ENCODE peak calls at places on chromosomes 11 and 22, in nine cellular contexts. One of them, this sample, is unnamed.

GRCh38 chr22:50243704-50244419 is 961 bp downstream of the TUBGCP6 start:
- DNase-seq in suprapubic skin: no peak
- DNase-seq in A549: no peak
- DNase-seq in OCI-LY7: no peak
- DNase-seq in neural progenitor cell: no peak
- DNase-seq in cardiac muscle cell: no peak
- DNase-seq in fibroblast of the aortic adventitia: peak
- DNase-seq in mammary epithelial cell: no peak
- DNase-seq in keratinocyte: no peak
- DNase-seq in this sample: no peak

GRCh38 chr11:108370990-108371389 is 96.3 kb downstream of the C11orf65 start:
- DNase-seq in suprapubic skin: no peak
- DNase-seq in cardiac muscle cell: no peak
- DNase-seq in fibroblast of the aortic adventitia: no peak
- DNase-seq in OCI-LY7: no peak
- DNase-seq in mammary epithelial cell: no peak
- DNase-seq in keratinocyte: no peak
- DNase-seq in A549: no peak
- DNase-seq in neural progenitor cell: no peak
- DNase-seq in this sample: no peak

GRCh38 chr11:121802542-121802941 is 313.5 kb downstream of the BLID start:
- DNase-seq in A549: no peak
- DNase-seq in cardiac muscle cell: no peak
- DNase-seq in OCI-LY7: no peak
- DNase-seq in mammary epithelial cell: no peak
- DNase-seq in keratinocyte: no peak
- DNase-seq in suprapubic skin: no peak
- DNase-seq in fibroblast of the aortic adventitia: no peak
- DNase-seq in neural progenitor cell: peak
- DNase-seq in this sample: no peak

GRCh38 chr11:79691445-79691844 is 250.6 kb upstream of the TENM4 start:
- DNase-seq in OCI-LY7: no peak
- DNase-seq in suprapubic skin: no peak
- DNase-seq in mammary epithelial cell: no peak
- DNase-seq in cardiac muscle cell: no peak
- DNase-seq in keratinocyte: no peak
- DNase-seq in neural progenitor cell: no peak
- DNase-seq in fibroblast of the aortic adventitia: no peak
- DNase-seq in A549: no peak
- DNase-seq in this sample: no peak

GRCh38 chr11:132248585-132248984 is 878.2 kb downstream of the NTM start:
- DNase-seq in keratinocyte: no peak
- DNase-seq in OCI-LY7: no peak
- DNase-seq in mammary epithelial cell: no peak
- DNase-seq in A549: no peak
- DNase-seq in neural progenitor cell: no peak
- DNase-seq in suprapubic skin: no peak
- DNase-seq in cardiac muscle cell: no peak
- DNase-seq in fibroblast of the aortic adventitia: no peak
- DNase-seq in this sample: no peak

GRCh38 chr22:38924197-38924952 is 33.0 kb upstream of the APOBEC3A start:
- DNase-seq in A549: peak
- DNase-seq in mammary epithelial cell: peak
- DNase-seq in keratinocyte: no peak
- DNase-seq in OCI-LY7: no peak
- DNase-seq in neural progenitor cell: no peak
- DNase-seq in fibroblast of the aortic adventitia: peak
- DNase-seq in cardiac muscle cell: peak
- DNase-seq in suprapubic skin: no peak
- DNase-seq in this sample: peak

GRCh38 chr22:39234867-39235687 is 9.7 kb downstream of the PDGFB start:
- DNase-seq in A549: no peak
- DNase-seq in mammary epithelial cell: peak
- DNase-seq in OCI-LY7: no peak
- DNase-seq in keratinocyte: peak
- DNase-seq in cardiac muscle cell: no peak
- DNase-seq in suprapubic skin: peak
- DNase-seq in fibroblast of the aortic adventitia: no peak
- DNase-seq in neural progenitor cell: peak
- DNase-seq in this sample: no peak

GRCh38 chr11:105132716-105133511 is 6.7 kb downstream of the CARD18 start:
- DNase-seq in A549: peak
- DNase-seq in mammary epithelial cell: peak
- DNase-seq in fibroblast of the aortic adventitia: peak
- DNase-seq in suprapubic skin: no peak
- DNase-seq in OCI-LY7: no peak
- DNase-seq in neural progenitor cell: no peak
- DNase-seq in keratinocyte: peak
- DNase-seq in cardiac muscle cell: peak
- DNase-seq in this sample: no peak

GRCh38 chr11:35911013-35911412 is 32.8 kb upstream of the LDLRAD3 start:
- DNase-seq in mammary epithelial cell: no peak
- DNase-seq in OCI-LY7: no peak
- DNase-seq in A549: no peak
- DNase-seq in suprapubic skin: no peak
- DNase-seq in cardiac muscle cell: no peak
- DNase-seq in neural progenitor cell: no peak
- DNase-seq in keratinocyte: no peak
- DNase-seq in fibroblast of the aortic adventitia: no peak
- DNase-seq in this sample: no peak

GRCh38 chr11:121105063-121105480 is 4.0 kb downstream of the TECTA start:
- DNase-seq in OCI-LY7: no peak
- DNase-seq in fibroblast of the aortic adventitia: peak
- DNase-seq in mammary epithelial cell: no peak
- DNase-seq in suprapubic skin: peak
- DNase-seq in A549: no peak
- DNase-seq in cardiac muscle cell: peak
- DNase-seq in keratinocyte: no peak
- DNase-seq in neural progenitor cell: no peak
- DNase-seq in this sample: no peak

DNA sequence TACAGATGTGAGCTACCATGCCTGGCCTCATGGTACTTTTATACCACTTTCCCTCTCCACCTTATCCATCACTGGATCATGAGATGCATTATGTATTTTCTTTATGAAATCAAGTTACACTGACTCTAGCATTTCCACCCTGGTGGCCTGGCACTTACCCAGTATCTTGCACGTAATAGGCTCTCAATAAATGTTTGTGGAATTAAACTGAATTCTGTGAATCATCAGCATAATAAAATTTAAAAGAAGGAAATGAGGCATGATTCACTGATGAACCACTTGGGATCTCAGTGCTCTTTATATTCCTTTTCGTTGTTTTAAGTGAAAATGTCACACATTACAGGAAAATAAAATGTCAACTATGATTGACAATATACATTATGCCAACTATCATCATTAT is 25.1 kb downstream of the ADM start:
- DNase-seq in fibroblast of the aortic adventitia: peak
- DNase-seq in cardiac muscle cell: peak
- DNase-seq in OCI-LY7: no peak
- DNase-seq in keratinocyte: no peak
- DNase-seq in suprapubic skin: no peak
- DNase-seq in mammary epithelial cell: peak
- DNase-seq in A549: peak
- DNase-seq in neural progenitor cell: no peak
- DNase-seq in this sample: no peak
- TF ChIP-seq CTCF in fibroblast of the aortic adventitia: no peak
- TF ChIP-seq CTCF in cardiac muscle cell: no peak
- TF ChIP-seq CTCF in OCI-LY7: no peak
- TF ChIP-seq CTCF in keratinocyte: no peak
- TF ChIP-seq CTCF in suprapubic skin: no peak
- TF ChIP-seq CTCF in mammary epithelial cell: no peak
- TF ChIP-seq CTCF in A549: no peak
- TF ChIP-seq CTCF in neural progenitor cell: no peak
- TF ChIP-seq CTCF in this sample: no peak

DNA sequence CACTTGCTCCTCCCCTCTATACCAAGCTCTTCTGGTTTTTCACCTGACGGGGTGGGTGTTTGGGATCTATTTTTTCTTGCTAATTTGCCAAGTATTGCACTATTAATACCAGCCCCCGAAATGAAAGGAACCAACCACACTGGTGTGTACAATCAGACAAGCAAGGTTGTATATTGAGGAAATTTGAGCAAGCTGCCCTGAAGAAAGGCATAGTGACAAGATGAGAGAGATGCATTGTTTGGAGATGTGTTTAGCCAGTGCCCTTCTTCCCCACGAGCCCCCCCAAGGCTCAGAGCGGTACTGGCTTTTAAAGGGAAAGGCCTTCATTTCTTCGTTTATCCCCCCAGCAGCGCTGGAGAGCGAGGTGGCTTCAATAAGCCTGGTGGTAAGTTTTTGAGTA is 15.2 kb upstream of the GAS2L1 start:
- DNase-seq in mammary epithelial cell: no peak
- DNase-seq in cardiac muscle cell: no peak
- DNase-seq in fibroblast of the aortic adventitia: no peak
- DNase-seq in OCI-LY7: no peak
- DNase-seq in neural progenitor cell: no peak
- DNase-seq in suprapubic skin: no peak
- DNase-seq in keratinocyte: no peak
- DNase-seq in A549: no peak
- DNase-seq in this sample: no peak
- H3K4me3 ChIP-seq in mammary epithelial cell: no peak
- H3K4me3 ChIP-seq in cardiac muscle cell: no peak
- H3K4me3 ChIP-seq in fibroblast of the aortic adventitia: no peak
- H3K4me3 ChIP-seq in OCI-LY7: no peak
- H3K4me3 ChIP-seq in neural progenitor cell: no peak
- H3K4me3 ChIP-seq in suprapubic skin: no peak
- H3K4me3 ChIP-seq in keratinocyte: no peak
- H3K4me3 ChIP-seq in A549: no peak
- H3K4me3 ChIP-seq in this sample: no peak

GRCh38 chr11:102306048-102306575 is 11.2 kb upstream of the BIRC3 start:
- DNase-seq in A549: peak
- DNase-seq in fibroblast of the aortic adventitia: no peak
- DNase-seq in cardiac muscle cell: no peak
- DNase-seq in OCI-LY7: no peak
- DNase-seq in keratinocyte: peak
- DNase-seq in mammary epithelial cell: peak
- DNase-seq in neural progenitor cell: no peak
- DNase-seq in suprapubic skin: no peak
- DNase-seq in this sample: no peak

GRCh38 chr11:102313225-102313940 is 3.9 kb upstream of the BIRC3 start:
- DNase-seq in keratinocyte: no peak
- DNase-seq in cardiac muscle cell: peak
- DNase-seq in fibroblast of the aortic adventitia: peak
- DNase-seq in suprapubic skin: no peak
- DNase-seq in OCI-LY7: peak
- DNase-seq in mammary epithelial cell: no peak
- DNase-seq in A549: peak
- DNase-seq in neural progenitor cell: no peak
- DNase-seq in this sample: no peak

GRCh38 chr11:102306817-102307814 is 10.2 kb upstream of the BIRC3 start:
- DNase-seq in fibroblast of the aortic adventitia: no peak
- DNase-seq in cardiac muscle cell: no peak
- DNase-seq in mammary epithelial cell: no peak
- DNase-seq in OCI-LY7: peak
- DNase-seq in A549: peak
- DNase-seq in neural progenitor cell: no peak
- DNase-seq in keratinocyte: no peak
- DNase-seq in suprapubic skin: no peak
- DNase-seq in this sample: no peak

GRCh38 chr11:102312656-102313055 is 4.6 kb upstream of the BIRC3 start:
- DNase-seq in neural progenitor cell: no peak
- DNase-seq in OCI-LY7: no peak
- DNase-seq in keratinocyte: no peak
- DNase-seq in mammary epithelial cell: no peak
- DNase-seq in fibroblast of the aortic adventitia: peak
- DNase-seq in cardiac muscle cell: no peak
- DNase-seq in suprapubic skin: no peak
- DNase-seq in A549: no peak
- DNase-seq in this sample: no peak

GRCh38 chr11:102309621-102310541 is 7.4 kb upstream of the BIRC3 start:
- DNase-seq in mammary epithelial cell: no peak
- DNase-seq in keratinocyte: no peak
- DNase-seq in OCI-LY7: no peak
- DNase-seq in A549: peak
- DNase-seq in fibroblast of the aortic adventitia: no peak
- DNase-seq in neural progenitor cell: peak
- DNase-seq in suprapubic skin: no peak
- DNase-seq in cardiac muscle cell: no peak
- DNase-seq in this sample: no peak
- TF ChIP-seq CTCF in mammary epithelial cell: no peak
- TF ChIP-seq CTCF in keratinocyte: no peak
- TF ChIP-seq CTCF in OCI-LY7: peak
- TF ChIP-seq CTCF in A549: peak
- TF ChIP-seq CTCF in fibroblast of the aortic adventitia: no peak
- TF ChIP-seq CTCF in neural progenitor cell: peak
- TF ChIP-seq CTCF in suprapubic skin: no peak
- TF ChIP-seq CTCF in cardiac muscle cell: no peak
- TF ChIP-seq CTCF in this sample: peak

GRCh38 chr11:57903441-57904123 is 120.1 kb upstream of the OR9Q1 start:
- DNase-seq in A549: peak
- DNase-seq in neural progenitor cell: no peak
- DNase-seq in cardiac muscle cell: no peak
- DNase-seq in fibroblast of the aortic adventitia: no peak
- DNase-seq in mammary epithelial cell: peak
- DNase-seq in suprapubic skin: peak
- DNase-seq in OCI-LY7: no peak
- DNase-seq in keratinocyte: peak
- DNase-seq in this sample: peak
- H3K4me3 ChIP-seq in A549: no peak
- H3K4me3 ChIP-seq in neural progenitor cell: no peak
- H3K4me3 ChIP-seq in cardiac muscle cell: no peak
- H3K4me3 ChIP-seq in fibroblast of the aortic adventitia: no peak
- H3K4me3 ChIP-seq in mammary epithelial cell: no peak
- H3K4me3 ChIP-seq in suprapubic skin: no peak
- H3K4me3 ChIP-seq in OCI-LY7: no peak
- H3K4me3 ChIP-seq in keratinocyte: peak
- H3K4me3 ChIP-seq in this sample: no peak

GRCh38 chr11:19808076-19808911 is 95.7 kb downstream of the NAV2 start:
- DNase-seq in mammary epithelial cell: no peak
- DNase-seq in cardiac muscle cell: peak
- DNase-seq in neural progenitor cell: peak
- DNase-seq in suprapubic skin: no peak
- DNase-seq in OCI-LY7: no peak
- DNase-seq in A549: no peak
- DNase-seq in fibroblast of the aortic adventitia: peak
- DNase-seq in keratinocyte: no peak
- DNase-seq in this sample: no peak
- TF ChIP-seq CTCF in mammary epithelial cell: peak
- TF ChIP-seq CTCF in cardiac muscle cell: peak
- TF ChIP-seq CTCF in neural progenitor cell: no peak
- TF ChIP-seq CTCF in suprapubic skin: no peak
- TF ChIP-seq CTCF in OCI-LY7: peak
- TF ChIP-seq CTCF in A549: peak
- TF ChIP-seq CTCF in fibroblast of the aortic adventitia: peak
- TF ChIP-seq CTCF in keratinocyte: peak
- TF ChIP-seq CTCF in this sample: peak

GRCh38 chr11:503179-503981 is 3.7 kb downstream of the RNH1 start:
- DNase-seq in mammary epithelial cell: no peak
- DNase-seq in cardiac muscle cell: peak
- DNase-seq in fibroblast of the aortic adventitia: peak
- DNase-seq in keratinocyte: no peak
- DNase-seq in OCI-LY7: no peak
- DNase-seq in A549: no peak
- DNase-seq in suprapubic skin: peak
- DNase-seq in neural progenitor cell: no peak
- DNase-seq in this sample: no peak
- H3K4me3 ChIP-seq in mammary epithelial cell: no peak
- H3K4me3 ChIP-seq in cardiac muscle cell: no peak
- H3K4me3 ChIP-seq in fibroblast of the aortic adventitia: peak
- H3K4me3 ChIP-seq in keratinocyte: peak
- H3K4me3 ChIP-seq in OCI-LY7: no peak
- H3K4me3 ChIP-seq in A549: no peak
- H3K4me3 ChIP-seq in suprapubic skin: peak
- H3K4me3 ChIP-seq in neural progenitor cell: no peak
- H3K4me3 ChIP-seq in this sample: peak